ENCODE peak calls at places on chromosomes 12 and 14, in seven cellular contexts. One of them, this sample, is unnamed.

GRCh38 chr14:22886500-22887259 is 3.7 kb downstream of the REM2 start:
- DNase-seq in thoracic aorta: peak; percentile 25
- DNase-seq in Panc1: no peak
- DNase-seq in GM23338: peak; percentile 88
- DNase-seq in fibroblast of mammary gland: peak; percentile 47
- DNase-seq in astrocyte: peak; percentile 31
- DNase-seq in lower leg skin: peak; percentile 93
- DNase-seq in this sample: peak; percentile 70

GRCh38 chr12:22702690-22703089 is 77.7 kb downstream of the ETNK1 start:
- DNase-seq in thoracic aorta: no peak
- DNase-seq in Panc1: no peak
- DNase-seq in GM23338: no peak
- DNase-seq in fibroblast of mammary gland: peak; percentile 34
- DNase-seq in astrocyte: no peak
- DNase-seq in lower leg skin: no peak
- DNase-seq in this sample: no peak

GRCh38 chr14:92744198-92744597 is 4.2 kb downstream of the LGMN start:
- DNase-seq in thoracic aorta: no peak
- DNase-seq in Panc1: no peak
- DNase-seq in GM23338: no peak
- DNase-seq in fibroblast of mammary gland: no peak
- DNase-seq in astrocyte: no peak
- DNase-seq in lower leg skin: no peak
- DNase-seq in this sample: no peak

GRCh38 chr14:84409435-84409834 is 1120.5 kb upstream of the FLRT2 start:
- DNase-seq in thoracic aorta: no peak
- DNase-seq in Panc1: no peak
- DNase-seq in GM23338: no peak
- DNase-seq in fibroblast of mammary gland: peak; percentile 10
- DNase-seq in astrocyte: peak; percentile 0
- DNase-seq in lower leg skin: no peak
- DNase-seq in this sample: no peak

GRCh38 chr12:51320695-51321320 is 3.2 kb downstream of the BIN2 start:
- DNase-seq in thoracic aorta: no peak
- DNase-seq in Panc1: no peak
- DNase-seq in GM23338: peak; percentile 78
- DNase-seq in fibroblast of mammary gland: peak; percentile 53
- DNase-seq in astrocyte: peak; percentile 26
- DNase-seq in lower leg skin: no peak
- DNase-seq in this sample: no peak

GRCh38 chr12:121933522-121934317 is 15.3 kb downstream of the CFAP251 start:
- DNase-seq in thoracic aorta: no peak
- DNase-seq in Panc1: no peak
- DNase-seq in GM23338: peak; percentile 83
- DNase-seq in fibroblast of mammary gland: no peak
- DNase-seq in astrocyte: peak; percentile 36
- DNase-seq in lower leg skin: no peak
- DNase-seq in this sample: no peak

GRCh38 chr14:96614528-96614927 is 112.3 kb downstream of the PAPOLA start:
- DNase-seq in thoracic aorta: no peak
- DNase-seq in Panc1: no peak
- DNase-seq in GM23338: no peak
- DNase-seq in fibroblast of mammary gland: no peak
- DNase-seq in astrocyte: no peak
- DNase-seq in lower leg skin: no peak
- DNase-seq in this sample: no peak

GRCh38 chr12:108896331-108896730 is 16.4 kb downstream of the DAO start:
- DNase-seq in thoracic aorta: no peak
- DNase-seq in Panc1: no peak
- DNase-seq in GM23338: no peak
- DNase-seq in fibroblast of mammary gland: no peak
- DNase-seq in astrocyte: no peak
- DNase-seq in lower leg skin: no peak
- DNase-seq in this sample: no peak

GRCh38 chr12:89453579-89453978 is 71.0 kb downstream of the GALNT4 start:
- DNase-seq in thoracic aorta: no peak
- DNase-seq in Panc1: no peak
- DNase-seq in GM23338: no peak
- DNase-seq in fibroblast of mammary gland: peak; percentile 64
- DNase-seq in astrocyte: peak; percentile 53
- DNase-seq in lower leg skin: no peak
- DNase-seq in this sample: no peak

GRCh38 chr12:116520801-116521471 is 38.2 kb upstream of the MAP1LC3B2 start:
- DNase-seq in thoracic aorta: no peak
- DNase-seq in Panc1: no peak
- DNase-seq in GM23338: no peak
- DNase-seq in fibroblast of mammary gland: peak; percentile 41
- DNase-seq in astrocyte: peak; percentile 84
- DNase-seq in lower leg skin: peak; percentile 90
- DNase-seq in this sample: no peak

GRCh38 chr12:2844786-2845185 is 10.0 kb upstream of the NRIP2 start:
- DNase-seq in thoracic aorta: no peak
- DNase-seq in Panc1: no peak
- DNase-seq in GM23338: no peak
- DNase-seq in fibroblast of mammary gland: no peak
- DNase-seq in astrocyte: peak; percentile 60
- DNase-seq in lower leg skin: no peak
- DNase-seq in this sample: no peak

DNA sequence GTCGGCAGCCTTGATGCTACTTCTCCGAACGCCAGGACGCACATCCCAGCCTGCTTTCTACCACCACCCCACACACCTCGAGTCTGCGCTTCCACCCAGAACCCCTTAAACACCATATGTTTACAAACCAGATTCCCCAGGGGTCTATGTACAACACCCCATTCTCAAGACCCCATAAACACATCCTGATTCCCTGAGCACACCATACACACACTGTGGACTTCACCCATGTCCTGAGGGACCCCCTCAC is 738 bp downstream of the TTC7B start:
- DNase-seq in thoracic aorta: no peak
- DNase-seq in Panc1: no peak
- DNase-seq in GM23338: no peak
- DNase-seq in fibroblast of mammary gland: no peak
- DNase-seq in astrocyte: no peak
- DNase-seq in lower leg skin: no peak
- DNase-seq in this sample: no peak
- H3K4me3 ChIP-seq in thoracic aorta: peak overlapping the region; percentile 85
- H3K4me3 ChIP-seq in Panc1: peak overlapping the region; percentile 59
- H3K4me3 ChIP-seq in GM23338: peak overlapping the region; percentile 69
- H3K4me3 ChIP-seq in fibroblast of mammary gland: peak overlapping the region; percentile 74
- H3K4me3 ChIP-seq in astrocyte: peak overlapping the region; percentile 66
- H3K4me3 ChIP-seq in lower leg skin: peak overlapping the region; percentile 40
- H3K4me3 ChIP-seq in this sample: peak overlapping the region; percentile 71

DNA sequence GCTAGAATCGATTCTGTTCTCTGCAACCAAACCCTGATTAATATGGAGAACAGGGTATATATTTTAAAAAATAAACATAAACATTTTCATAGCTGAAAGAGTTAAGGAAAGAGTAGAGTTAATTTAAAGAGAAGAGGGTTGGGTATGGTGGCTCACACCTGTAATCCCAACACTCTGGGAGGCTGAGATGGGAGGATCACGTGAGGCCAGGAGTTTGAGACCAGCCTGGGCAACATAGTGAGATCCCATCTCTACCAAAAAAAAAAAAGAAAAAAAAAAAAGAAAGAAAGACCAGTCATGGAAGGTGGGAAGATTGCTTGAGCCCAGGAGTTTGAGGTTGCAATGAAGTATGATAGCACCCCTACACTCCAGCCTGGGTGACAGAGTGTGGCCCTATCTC is 25.5 kb downstream of the GTSF1 start:
- DNase-seq in thoracic aorta: no peak
- DNase-seq in Panc1: no peak
- DNase-seq in GM23338: no peak
- DNase-seq in fibroblast of mammary gland: no peak
- DNase-seq in astrocyte: no peak
- DNase-seq in lower leg skin: no peak
- DNase-seq in this sample: no peak
- H3K4me3 ChIP-seq in thoracic aorta: no peak overlapping the region
- H3K4me3 ChIP-seq in Panc1: no peak overlapping the region
- H3K4me3 ChIP-seq in GM23338: no peak overlapping the region
- H3K4me3 ChIP-seq in fibroblast of mammary gland: no peak overlapping the region
- H3K4me3 ChIP-seq in astrocyte: no peak overlapping the region
- H3K4me3 ChIP-seq in lower leg skin: no peak overlapping the region
- H3K4me3 ChIP-seq in this sample: no peak overlapping the region

GRCh38 chr12:125519026-125519651 is 453.9 kb downstream of the AACS start:
- DNase-seq in thoracic aorta: no peak
- DNase-seq in Panc1: no peak
- DNase-seq in GM23338: no peak
- DNase-seq in fibroblast of mammary gland: no peak
- DNase-seq in astrocyte: no peak
- DNase-seq in lower leg skin: no peak
- DNase-seq in this sample: peak; percentile 7
- H3K4me3 ChIP-seq in thoracic aorta: no peak overlapping the region
- H3K4me3 ChIP-seq in Panc1: no peak overlapping the region
- H3K4me3 ChIP-seq in GM23338: no peak overlapping the region
- H3K4me3 ChIP-seq in fibroblast of mammary gland: no peak overlapping the region
- H3K4me3 ChIP-seq in astrocyte: no peak overlapping the region
- H3K4me3 ChIP-seq in lower leg skin: no peak overlapping the region
- H3K4me3 ChIP-seq in this sample: no peak overlapping the region

GRCh38 chr12:12936983-12937491 is 14.9 kb downstream of the GPRC5D start:
- DNase-seq in thoracic aorta: no peak
- DNase-seq in Panc1: no peak
- DNase-seq in GM23338: no peak
- DNase-seq in fibroblast of mammary gland: no peak
- DNase-seq in astrocyte: no peak
- DNase-seq in lower leg skin: peak; percentile 62
- DNase-seq in this sample: no peak

GRCh38 chr12:12941450-12942350 is 10.3 kb downstream of the GPRC5D start:
- DNase-seq in thoracic aorta: no peak
- DNase-seq in Panc1: no peak
- DNase-seq in GM23338: no peak
- DNase-seq in fibroblast of mammary gland: no peak
- DNase-seq in astrocyte: no peak
- DNase-seq in lower leg skin: no peak
- DNase-seq in this sample: no peak

GRCh38 chr12:12934556-12934955 is 17.4 kb downstream of the GPRC5D start:
- DNase-seq in thoracic aorta: no peak
- DNase-seq in Panc1: no peak
- DNase-seq in GM23338: no peak
- DNase-seq in fibroblast of mammary gland: no peak
- DNase-seq in astrocyte: no peak
- DNase-seq in lower leg skin: peak; percentile 76
- DNase-seq in this sample: no peak

GRCh38 chr12:12939888-12940287 is 12.1 kb downstream of the GPRC5D start:
- DNase-seq in thoracic aorta: no peak
- DNase-seq in Panc1: no peak
- DNase-seq in GM23338: no peak
- DNase-seq in fibroblast of mammary gland: no peak
- DNase-seq in astrocyte: no peak
- DNase-seq in lower leg skin: no peak
- DNase-seq in this sample: no peak

DNA sequence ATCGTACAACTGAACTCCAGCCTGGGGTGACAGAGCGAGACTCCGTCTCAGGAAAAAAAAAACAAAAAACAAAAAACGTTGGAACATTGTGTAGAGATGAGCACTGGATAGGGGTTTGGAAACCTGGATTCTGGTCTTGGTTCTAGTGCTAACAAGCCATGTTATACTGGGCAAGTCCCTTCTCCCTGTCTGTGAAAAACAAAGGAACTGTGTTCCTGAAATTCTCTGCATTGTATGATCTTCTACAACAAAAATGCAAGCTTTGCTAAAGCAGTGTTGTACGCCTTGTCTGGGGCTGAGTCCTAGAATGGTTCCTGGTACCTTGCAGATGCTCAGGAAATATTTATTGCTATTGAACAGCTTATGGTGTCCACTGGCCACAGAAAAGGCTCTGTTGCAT is 13.4 kb downstream of the GPRC5D start:
- DNase-seq in thoracic aorta: no peak
- DNase-seq in Panc1: no peak
- DNase-seq in GM23338: no peak
- DNase-seq in fibroblast of mammary gland: no peak
- DNase-seq in astrocyte: no peak
- DNase-seq in lower leg skin: no peak
- DNase-seq in this sample: no peak
- H3K4me3 ChIP-seq in thoracic aorta: no peak overlapping the region
- H3K4me3 ChIP-seq in Panc1: no peak overlapping the region
- H3K4me3 ChIP-seq in GM23338: no peak overlapping the region
- H3K4me3 ChIP-seq in fibroblast of mammary gland: no peak overlapping the region
- H3K4me3 ChIP-seq in astrocyte: no peak overlapping the region
- H3K4me3 ChIP-seq in lower leg skin: no peak overlapping the region
- H3K4me3 ChIP-seq in this sample: no peak overlapping the region

DNA sequence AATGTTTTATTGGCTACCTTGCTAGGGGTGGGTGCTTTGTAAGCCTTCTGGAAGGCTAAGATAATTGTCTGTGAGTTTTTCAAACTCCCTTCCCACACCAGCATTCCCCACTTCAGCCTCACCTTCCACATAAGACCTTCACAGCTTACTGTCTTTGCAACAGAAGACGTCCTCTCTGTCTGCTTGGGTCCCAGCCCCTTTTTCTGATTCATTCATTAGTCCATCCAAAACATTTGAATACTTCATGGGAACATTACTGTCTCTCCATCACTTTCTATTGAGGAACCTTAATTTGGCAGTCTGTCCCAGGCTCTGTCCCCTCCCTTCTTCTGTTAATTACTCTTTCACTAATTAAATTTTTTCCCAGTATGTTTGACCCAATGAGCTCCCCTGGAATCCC is 965 bp upstream of the MARCHF9 start:
- DNase-seq in thoracic aorta: no peak
- DNase-seq in Panc1: no peak
- DNase-seq in GM23338: no peak
- DNase-seq in fibroblast of mammary gland: no peak
- DNase-seq in astrocyte: no peak
- DNase-seq in lower leg skin: no peak
- DNase-seq in this sample: no peak
- H3K4me3 ChIP-seq in thoracic aorta: peak overlapping the region; percentile 81
- H3K4me3 ChIP-seq in Panc1: peak overlapping the region; percentile 55
- H3K4me3 ChIP-seq in GM23338: peak overlapping the region; percentile 83
- H3K4me3 ChIP-seq in fibroblast of mammary gland: no peak overlapping the region
- H3K4me3 ChIP-seq in astrocyte: no peak overlapping the region
- H3K4me3 ChIP-seq in lower leg skin: no peak overlapping the region
- H3K4me3 ChIP-seq in this sample: no peak overlapping the region

This sample was measured in small intestine.